ENCODE peak calls at places on chromosomes 11 and 22, in seven cellular contexts. B is MG63; J is hepatocyte; W is CD4-positive, CD25-positive, alpha-beta regulatory T cell; M is fibroblast of lung; O is right lobe of liver; N is BE2C. C is an unnamed sample. For H3K27me3 and H3K36me3, the result is how much of the 10 kb centered on the place peaks cover.

GRCh38 chr11:82733444-82734119 is at the start of gene FAM181B:
- DNase-seq in B (peak), J (peak), W (peak), M (peak), O (peak), N (peak), C (peak)

GRCh38 chr22:32622004-32622761 is 147.6 kb downstream of the FBXO7 start:
- DNase-seq in B (no peak), J (peak), W (no peak), M (peak), O (no peak), N (no peak), C (peak)

GRCh38 chr11:88482871-88483301 is 145.3 kb upstream of the CTSC start:
- DNase-seq in B (no peak), J (no peak), W (no peak), M (peak), O (no peak), N (no peak), C (no peak)

GRCh38 chr11:69101100-69101791 is 52.5 kb downstream of the TPCN2 start:
- DNase-seq in B (peak), J (peak), W (peak), M (peak), O (peak), N (peak), C (peak)

GRCh38 chr11:99368579-99368978 is 347.8 kb downstream of the CNTN5 start:
- DNase-seq in B (no peak), J (peak), W (no peak), M (peak), O (no peak), N (no peak), C (no peak)

GRCh38 chr11:120810251-120810650 is 213.7 kb upstream of the TBCEL start:
- DNase-seq in B (no peak), J (no peak), W (no peak), M (peak), O (no peak), N (no peak), C (no peak)

GRCh38 chr11:75262436-75262835 is 21.9 kb downstream of the TPBGL start:
- DNase-seq in B (no peak), J (no peak), W (no peak), M (no peak), O (peak), N (peak), C (no peak)

GRCh38 chr11:111059726-111060125 is 185.8 kb upstream of the POU2AF2 start:
- DNase-seq in B (peak), J (no peak), W (no peak), M (peak), O (no peak), N (no peak), C (no peak)

GRCh38 chr11:117316197-117316961 is at the start of gene BACE1:
- DNase-seq in B (peak), J (peak), W (peak), M (peak), O (peak), N (peak), C (peak)

GRCh38 chr22:43333156-43333555 is 10.0 kb downstream of the SCUBE1 start:
- DNase-seq in B (no peak), J (no peak), W (no peak), M (no peak), O (no peak), N (no peak), C (no peak)
- H3K27me3 ChIP-seq in B (under half), J (under half), W (under half), M (under half), O (under half), N (under half), C (under half)

DNA sequence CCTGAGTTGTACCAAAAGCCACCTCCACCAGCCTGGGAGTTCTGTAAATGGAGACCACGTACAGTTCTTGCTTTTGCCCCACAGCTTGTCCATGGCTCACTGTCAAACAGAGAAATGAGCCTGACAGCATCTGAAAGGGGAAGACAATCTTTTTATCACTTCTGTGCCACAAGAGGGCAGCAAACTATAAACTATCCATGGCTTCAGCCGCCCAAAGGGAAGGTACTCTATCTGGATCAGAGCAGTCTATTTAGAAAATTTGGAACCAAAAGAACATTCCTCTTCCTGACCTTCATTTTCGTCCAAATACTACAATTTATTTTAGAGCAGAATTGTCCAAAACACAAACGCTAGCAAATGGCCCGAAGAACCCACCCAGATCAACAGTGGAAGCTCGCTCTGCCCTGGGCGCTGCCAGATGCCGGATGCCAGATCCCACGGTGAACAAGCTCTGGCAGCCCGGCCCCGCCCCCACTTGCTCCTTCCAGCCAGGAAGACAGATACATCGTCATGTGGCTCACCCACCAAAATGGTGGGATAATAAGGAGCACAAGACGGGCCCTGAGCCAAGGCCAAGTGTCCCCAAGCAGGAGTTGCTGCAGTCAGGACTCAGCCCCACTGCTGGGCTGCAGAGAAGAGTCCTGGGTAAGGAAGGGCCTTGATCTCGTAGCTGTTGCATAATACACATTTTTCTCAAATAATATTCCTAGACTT is 23.9 kb upstream of the SCGB1A1 start:
- DNase-seq in B (peak), J (peak), W (peak), M (peak), O (peak), N (peak), C (peak)
- H3K4me3 ChIP-seq in B (peak), J (no peak), W (no peak), M (peak), O (no peak), N (peak), C (peak)

GRCh38 chr11:72295471-72295870 is 51.5 kb upstream of the PHOX2A start:
- DNase-seq in B (no peak), J (no peak), W (no peak), M (no peak), O (no peak), N (no peak), C (no peak)

GRCh38 chr11:72293910-72294533 is 50.0 kb upstream of the PHOX2A start:
- DNase-seq in B (no peak), J (no peak), W (no peak), M (no peak), O (no peak), N (no peak), C (no peak)

GRCh38 chr11:72292106-72292790 is 48.3 kb upstream of the PHOX2A start:
- DNase-seq in B (no peak), J (no peak), W (no peak), M (no peak), O (no peak), N (peak), C (peak)

GRCh38 chr11:72294566-72295395 is 50.8 kb upstream of the PHOX2A start:
- DNase-seq in B (no peak), J (no peak), W (no peak), M (no peak), O (no peak), N (no peak), C (no peak)

DNA sequence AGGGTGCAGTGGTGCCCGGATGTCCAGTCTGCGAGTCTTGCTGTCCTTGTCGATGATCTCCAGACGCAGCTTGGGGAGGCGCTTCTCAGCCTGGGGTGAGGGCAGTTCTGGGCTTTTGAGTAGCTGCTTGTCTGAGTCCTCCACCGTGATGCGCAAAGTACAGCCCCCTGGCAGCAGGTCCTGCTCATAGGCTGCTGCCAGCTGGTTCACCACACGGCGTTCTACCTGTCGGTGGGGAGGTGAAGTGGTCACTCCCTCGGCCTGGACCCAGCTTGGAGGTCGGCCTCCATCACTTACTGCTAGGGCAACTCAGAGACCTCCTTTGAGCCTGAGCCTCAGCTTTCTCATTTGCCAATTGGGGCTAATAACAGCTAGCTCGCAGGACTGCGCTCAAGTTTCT is 49.4 kb upstream of the PHOX2A start:
- DNase-seq in B (no peak), J (no peak), W (no peak), M (no peak), O (no peak), N (no peak), C (no peak)
- H3K36me3 ChIP-seq in B (under half), J (under half), W (under half), M (under half), O (under half), N (half or more), C (under half)

DNA sequence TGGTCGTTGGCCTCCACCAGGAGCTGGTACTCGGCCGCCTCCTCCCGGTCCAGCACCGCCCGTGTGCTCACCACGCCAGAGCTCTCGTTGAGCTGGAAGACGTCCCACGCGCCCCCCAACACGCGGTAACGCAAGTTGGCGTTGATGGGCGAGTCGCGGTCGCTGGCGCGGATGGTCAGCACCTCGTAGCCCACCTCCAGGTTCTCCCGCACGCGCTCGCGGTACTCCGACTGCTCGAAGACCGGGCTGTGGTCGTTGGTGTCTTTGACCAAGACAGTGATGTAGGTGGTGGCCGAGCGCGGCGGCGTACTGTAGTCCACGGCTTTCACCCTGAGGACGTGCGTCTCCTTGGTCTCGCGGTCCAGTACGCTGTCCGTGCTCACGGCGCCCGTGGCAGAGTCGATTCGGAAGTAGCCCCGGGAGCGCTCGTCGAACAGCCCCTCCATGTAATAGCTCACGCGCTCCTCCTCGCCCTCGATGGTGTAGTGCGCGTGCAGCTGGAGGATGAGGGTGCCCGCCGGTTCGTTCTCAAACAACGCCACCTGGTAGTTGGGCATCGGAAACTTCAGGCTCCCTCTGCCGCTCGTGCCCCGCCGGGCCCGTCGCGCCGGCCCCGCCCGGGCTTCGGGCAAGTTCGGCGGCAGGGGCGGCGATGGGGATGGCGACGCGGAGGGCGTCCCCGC is 1.4 kb downstream of the CELSR1 start:
- DNase-seq in B (no peak), J (no peak), W (no peak), M (no peak), O (no peak), N (no peak), C (no peak)
- H3K27me3 ChIP-seq in B (under half), J (under half), W (under half), M (under half), O (under half), N (under half), C (under half)

DNA sequence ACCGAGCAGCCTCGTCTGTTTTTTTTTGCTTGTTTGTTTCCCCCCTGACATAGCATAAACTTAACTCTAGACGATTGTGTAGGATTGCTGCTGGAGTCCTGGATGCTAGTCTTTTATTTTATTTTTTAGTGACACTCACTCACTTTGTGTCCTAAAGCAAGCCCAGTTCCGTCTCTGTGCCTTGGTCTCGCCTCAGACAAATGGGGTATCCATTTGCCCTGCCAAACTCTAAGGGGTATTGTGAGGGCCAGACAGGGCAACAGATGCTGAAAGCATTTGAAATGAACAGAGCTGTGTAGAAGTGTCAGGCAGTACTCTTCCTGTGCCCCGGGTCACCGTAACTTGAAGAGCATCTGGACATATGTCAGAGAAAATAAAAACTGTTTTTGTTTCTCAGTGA is 34.8 kb upstream of the DKK3 start:
- DNase-seq in B (no peak), J (no peak), W (no peak), M (no peak), O (no peak), N (no peak), C (no peak)
- H3K4me3 ChIP-seq in B (no peak), J (no peak), W (no peak), M (no peak), O (no peak), N (no peak), C (no peak)

C was measured in H7.